ENCODE peak calls at places on chromosomes 16 and 17, in nine cellular contexts. T, G, C, E, I, J, K, V and Q are unnamed samples.

GRCh38 chr17:79019260-79019630 is 4.7 kb upstream of the C1QTNF1 start:
- DNase-seq in T (no peak), G (no peak), C (no peak), E (no peak), I (no peak), J (no peak), K (no peak), V (no peak), Q (no peak)

GRCh38 chr16:72946063-72946462 is 101.9 kb downstream of the ZFHX3 start:
- DNase-seq in T (no peak), G (no peak), C (no peak), E (no peak), I (no peak), J (no peak), K (no peak), V (no peak), Q (no peak)

GRCh38 chr16:30494028-30494427 is 21.5 kb downstream of the ITGAL start:
- DNase-seq in T (no peak), G (no peak), C (peak; percentile 29), E (no peak), I (no peak), J (no peak), K (no peak), V (no peak), Q (no peak)

GRCh38 chr17:71681427-71682173 is 439.2 kb upstream of the SOX9 start:
- DNase-seq in T (no peak), G (no peak), C (no peak), E (no peak), I (no peak), J (no peak), K (no peak), V (no peak), Q (no peak)

GRCh38 chr17:31152271-31152670 is 57.5 kb downstream of the NF1 start:
- DNase-seq in T (no peak), G (no peak), C (no peak), E (no peak), I (no peak), J (no peak), K (no peak), V (no peak), Q (no peak)

GRCh38 chr17:8051831-8052230 is 13.0 kb downstream of the ALOX15B start:
- DNase-seq in T (no peak), G (no peak), C (no peak), E (no peak), I (no peak), J (no peak), K (no peak), V (no peak), Q (no peak)

GRCh38 chr17:17839792-17840707 is 3.3 kb upstream of the SREBF1 start:
- DNase-seq in T (no peak), G (peak; percentile 93), C (peak; percentile 99), E (peak; percentile 94), I (peak; percentile 95), J (peak; percentile 91), K (peak; percentile 85), V (peak; percentile 21), Q (peak; percentile 88)

GRCh38 chr16:88678224-88678979 is 7.9 kb downstream of the SNAI3 start:
- DNase-seq in T (no peak), G (no peak), C (peak; percentile 87), E (no peak), I (peak; percentile 56), J (no peak), K (no peak), V (no peak), Q (no peak)

GRCh38 chr16:17836868-17837602 is 366.3 kb upstream of the XYLT1 start:
- DNase-seq in T (no peak), G (peak; percentile 87), C (peak; percentile 61), E (peak; percentile 75), I (no peak), J (peak; percentile 94), K (peak; percentile 2), V (no peak), Q (peak; percentile 30)

GRCh38 chr16:85445779-85446222 is 167.3 kb upstream of the GSE1 start:
- DNase-seq in T (no peak), G (no peak), C (peak; percentile 60), E (no peak), I (no peak), J (no peak), K (no peak), V (no peak), Q (no peak)

GRCh38 chr17:81091134-81091530 is 56.2 kb downstream of the BAIAP2 start:
- DNase-seq in T (no peak), G (no peak), C (no peak), E (no peak), I (no peak), J (no peak), K (no peak), V (no peak), Q (no peak)

GRCh38 chr16:1495281-1496262 is 2.4 kb downstream of the TELO2 start:
- DNase-seq in T (no peak), G (no peak), C (no peak), E (no peak), I (peak; percentile 56), J (no peak), K (no peak), V (no peak), Q (no peak)

GRCh38 chr17:43905985-43906852 is 1.1 kb downstream of the MPP2 start:
- DNase-seq in T (peak; percentile 69), G (peak; percentile 39), C (peak; percentile 92), E (peak; percentile 92), I (peak; percentile 88), J (peak; percentile 75), K (no peak), V (no peak), Q (peak; percentile 86)

GRCh38 chr16:78122774-78123315 is 23.4 kb downstream of the WWOX start:
- DNase-seq in T (peak; percentile 41), G (peak; percentile 73), C (peak; percentile 48), E (peak; percentile 32), I (no peak), J (peak; percentile 65), K (peak; percentile 85), V (no peak), Q (no peak)

GRCh38 chr16:81548901-81549546 is 104.4 kb downstream of the CMIP start:
- DNase-seq in T (no peak), G (peak; percentile 48), C (no peak), E (no peak), I (no peak), J (no peak), K (no peak), V (no peak), Q (no peak)

GRCh38 chr17:37848690-37849616 is 75.3 kb upstream of the TBC1D3K start:
- DNase-seq in T (no peak), G (peak; percentile 82), C (no peak), E (no peak), I (no peak), J (peak; percentile 94), K (peak; percentile 94), V (no peak), Q (no peak)

GRCh38 chr16:29811896-29812665 is at the start of gene PRRT2:
- DNase-seq in T (peak; percentile 53), G (no peak), C (peak; percentile 95), E (peak; percentile 92), I (peak; percentile 93), J (peak; percentile 61), K (no peak), V (no peak), Q (peak; percentile 77)

GRCh38 chr16:1973461-1974156 is 1.8 kb downstream of the TBL3 start:
- DNase-seq in T (no peak), G (no peak), C (no peak), E (no peak), I (no peak), J (no peak), K (no peak), V (no peak), Q (no peak)